ENCODE peak calls at places on chromosomes 13 and 19, in seven cellular contexts. H is iPS DF 6.9; Z is effector memory CD4-positive, alpha-beta T cell; Q is cardiac muscle cell; D is fibroblast of lung; S is adrenal gland; L is stomach. K is an unnamed sample.

GRCh38 chr19:24140099-24140498 is 53.1 kb downstream of the ZNF254 start:
- DNase-seq in Z (no peak), Q (peak; percentile 84), D (peak; percentile 75), L (no peak), S (no peak), H (no peak), K (no peak)

GRCh38 chr19:47598407-47599349 is 10.3 kb upstream of the BICRA start:
- DNase-seq in L (peak; percentile 41), S (peak; percentile 70), H (no peak), D (peak; percentile 96), Z (no peak), Q (peak; percentile 97), K (no peak)

GRCh38 chr13:97275775-97276501 is 53.8 kb downstream of the MBNL2 start:
- DNase-seq in H (no peak), L (no peak), S (no peak), D (no peak), Z (no peak), Q (no peak), K (no peak)

GRCh38 chr13:79402679-79403078 is 3.4 kb downstream of the RBM26 start:
- DNase-seq in L (no peak), Z (no peak), S (no peak), H (no peak), D (no peak), Q (no peak), K (no peak)

GRCh38 chr13:87944038-87944437 is 272.9 kb downstream of the SLITRK5 start:
- DNase-seq in D (no peak), Z (no peak), L (no peak), Q (no peak), H (no peak), S (no peak), K (no peak)

GRCh38 chr19:35760711-35761349 is 2.9 kb downstream of the PROSER3 start:
- DNase-seq in Z (no peak), S (no peak), L (no peak), D (no peak), Q (no peak), H (no peak), K (no peak)

GRCh38 chr19:58388175-58388526 is 1.1 kb downstream of the RPS5 start:
- DNase-seq in L (no peak), Q (no peak), D (no peak), H (no peak), S (no peak), Z (no peak), K (no peak)

GRCh38 chr13:27960362-27961226 is 8.5 kb downstream of the CDX2 start:
- DNase-seq in Z (no peak), S (no peak), D (peak; percentile 13), H (no peak), Q (peak; percentile 41), L (peak; percentile 81), K (no peak)

GRCh38 chr13:39777527-39778061 is 122.1 kb downstream of the COG6 start:
- DNase-seq in L (no peak), Z (no peak), D (peak; percentile 77), S (peak; percentile 21), Q (peak; percentile 87), H (no peak), K (no peak)

GRCh38 chr13:105773241-105773640 is 762.2 kb downstream of the EFNB2 start:
- DNase-seq in D (no peak), L (no peak), H (no peak), Z (no peak), S (no peak), Q (no peak), K (no peak)

GRCh38 chr13:24216176-24216575 is 55.7 kb downstream of the SPATA13 start:
- DNase-seq in Z (no peak), L (no peak), Q (no peak), D (no peak), H (no peak), S (no peak), K (no peak)

GRCh38 chr19:737591-738093 is 13.3 kb upstream of the MISP start:
- DNase-seq in S (peak; percentile 42), L (peak; percentile 52), D (peak; percentile 15), Q (peak; percentile 53), Z (peak; percentile 24), H (peak; percentile 58), K (peak; percentile 39)

GRCh38 chr19:16203256-16204004 is 5.7 kb downstream of the AP1M1 start:
- DNase-seq in D (no peak), H (no peak), Z (no peak), L (no peak), S (no peak), Q (no peak), K (no peak)

GRCh38 chr13:76854894-76855293 is 31.3 kb downstream of the KCTD12 start:
- DNase-seq in H (no peak), D (peak; percentile 9), L (no peak), Q (no peak), Z (no peak), S (no peak), K (no peak)

GRCh38 chr19:19062454-19063182 is 1.2 kb upstream of the SLC25A42 start:
- DNase-seq in L (no peak), H (no peak), Q (no peak), S (peak; percentile 63), Z (no peak), D (peak; percentile 15), K (no peak)

GRCh38 chr13:44574466-44574855 is 1.7 kb downstream of the TSC22D1 start:
- DNase-seq in S (no peak), Z (no peak), L (no peak), Q (no peak), D (no peak), H (no peak), K (no peak)

GRCh38 chr19:40530091-40530901 is 46.4 kb upstream of the SHKBP1 start:
- DNase-seq in Z (no peak), D (no peak), Q (no peak), L (no peak), S (peak; percentile 21), H (no peak), K (no peak)

GRCh38 chr19:33490041-33490451 is 31.5 kb downstream of the PEPD start:
- DNase-seq in D (no peak), Z (no peak), S (no peak), L (no peak), H (no peak), Q (no peak), K (no peak)

GRCh38 chr19:11551603-11552235 is 7.3 kb downstream of the ELOF1 start:
- DNase-seq in Z (no peak), L (no peak), S (no peak), D (no peak), Q (peak; percentile 23), H (no peak), K (no peak)

GRCh38 chr19:8988204-8988603 is 22.0 kb downstream of the MUC16 start:
- DNase-seq in Z (no peak), L (no peak), S (peak; percentile 7), Q (no peak), H (peak; percentile 20), D (no peak), K (peak; percentile 17)

GRCh38 chr13:62357887-62358645 is 942.4 kb upstream of the PCDH20 start:
- DNase-seq in Z (no peak), H (peak; percentile 70), D (peak; percentile 80), S (no peak), Q (peak; percentile 56), L (no peak), K (no peak)

GRCh38 chr13:87671031-87671823 is at the start of gene SLITRK5:
- DNase-seq in D (peak; percentile 90), S (peak; percentile 68), Z (no peak), L (peak; percentile 70), H (no peak), Q (peak; percentile 59), K (peak; percentile 9)

GRCh38 chr13:89554801-89555200 is 1792.7 kb upstream of the MIR17HG start:
- DNase-seq in L (no peak), D (no peak), Z (no peak), S (no peak), H (no peak), Q (no peak), K (no peak)

GRCh38 chr13:49952168-49952567 is 16.0 kb upstream of the SPRYD7 start:
- DNase-seq in Q (no peak), Z (no peak), H (no peak), D (no peak), S (no peak), L (no peak), K (no peak)

GRCh38 chr19:39416626-39417120 is 4.2 kb downstream of the PLEKHG2 start:
- DNase-seq in D (no peak), L (no peak), S (no peak), Z (no peak), H (no peak), Q (no peak), K (no peak)

DNA sequence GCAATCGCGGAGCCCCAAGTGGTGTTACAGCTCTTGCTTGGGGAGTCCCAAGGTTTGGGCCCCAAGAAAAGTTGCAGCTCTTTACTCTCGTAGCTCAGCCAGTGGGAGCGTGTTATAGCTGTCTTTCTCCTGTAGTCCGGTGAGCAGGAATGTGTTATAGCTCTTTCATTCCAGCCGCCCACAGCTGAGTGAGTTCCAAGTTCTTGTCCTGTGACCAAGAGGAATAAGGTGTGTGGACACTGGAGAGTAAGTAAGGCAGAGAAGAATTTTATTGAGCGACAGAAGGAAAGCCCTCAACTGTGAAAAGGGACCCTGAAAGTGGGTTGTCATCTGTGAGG is 1226.8 kb downstream of the SLITRK1 start:
- DNase-seq in Q (peak; percentile 16), H (no peak), D (no peak), S (no peak), L (no peak), Z (no peak), K (no peak)
- H3K27ac ChIP-seq in Q (no peak overlapping the region), H (no peak overlapping the region), D (peak overlapping the region; percentile 48), S (no peak overlapping the region), L (no peak overlapping the region), Z (no peak overlapping the region), K (no peak overlapping the region)

DNA sequence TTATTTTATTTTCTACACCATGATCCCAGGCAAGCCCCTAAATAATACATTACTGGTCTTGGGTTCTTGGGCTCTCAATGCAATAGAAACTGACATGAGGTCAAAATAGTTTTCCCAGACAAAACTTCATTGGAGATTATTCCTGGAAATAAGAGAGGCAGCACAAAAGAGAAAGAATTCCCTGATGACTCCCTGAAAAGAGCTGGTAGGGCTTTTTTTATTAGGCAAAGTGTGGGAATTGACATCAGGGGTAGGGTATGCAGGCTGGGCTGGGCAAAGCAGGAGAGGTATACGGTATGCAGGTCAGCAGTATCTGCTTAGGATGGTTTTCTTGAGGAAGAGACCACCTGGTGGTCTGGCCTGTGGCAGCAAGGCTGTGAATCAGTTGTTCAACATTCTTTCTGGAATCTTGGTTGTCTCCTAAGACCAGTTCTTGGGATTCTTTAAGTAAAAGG is 9.3 kb upstream of the IGFL3 start:
- DNase-seq in D (peak; percentile 21), S (no peak), L (no peak), Q (no peak), Z (no peak), H (peak; percentile 13), K (no peak)
- H3K4me3 ChIP-seq in D (no peak overlapping the region), S (no peak overlapping the region), L (no peak overlapping the region), Q (no peak overlapping the region), Z (no peak overlapping the region), H (no peak overlapping the region), K (no peak overlapping the region)

GRCh38 chr19:2850256-2850925 is 9.1 kb downstream of the ZNF555 start:
- DNase-seq in S (no peak), L (no peak), H (no peak), Q (no peak), Z (no peak), D (no peak), K (no peak)
- H3K9me3 ChIP-seq in S (peaks cover 50% of the 10 kb centered on the region), L (peaks cover 90% of the 10 kb centered on the region), H (peaks cover 25% of the 10 kb centered on the region), Q (peaks cover 19% of the 10 kb centered on the region), Z (peaks cover 10% of the 10 kb centered on the region), D (peaks cover 12% of the 10 kb centered on the region), K (peaks cover 64% of the 10 kb centered on the region)

DNA sequence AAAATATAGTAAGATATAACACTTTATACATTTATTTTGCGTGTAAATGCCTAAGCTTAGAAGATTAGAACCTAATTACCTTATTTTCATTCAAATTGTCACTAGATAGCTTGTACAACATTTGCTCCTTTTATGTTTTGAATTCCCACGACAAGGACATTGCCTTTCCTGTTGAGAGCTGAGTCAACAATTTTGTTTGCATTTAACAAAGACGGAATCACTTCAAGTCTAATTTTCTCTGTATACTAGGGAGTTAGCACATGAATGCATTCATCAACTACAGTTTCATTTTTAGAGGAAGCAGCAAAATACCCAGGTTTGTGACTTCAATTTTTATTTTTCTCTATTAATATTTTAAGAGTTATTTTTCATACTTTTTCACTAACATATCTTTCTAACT is 48.7 kb upstream of the PCCA start:
- DNase-seq in S (no peak), D (no peak), Q (no peak), H (no peak), Z (no peak), L (no peak), K (no peak)
- H3K27ac ChIP-seq in S (no peak overlapping the region), D (no peak overlapping the region), Q (no peak overlapping the region), H (no peak overlapping the region), Z (no peak overlapping the region), L (no peak overlapping the region), K (no peak overlapping the region)

K was measured in CD4-positive, CD25-positive, alpha-beta regulatory T cell.